ENCODE peak calls at places on chromosomes 16 and 17, in seven cellular contexts. T is germinal center, H is GM19239, Q is cardiac fibroblast, P is gastrocnemius medialis, A is iPS-NIHi11, L is A549. O is an unnamed sample.

GRCh38 chr17:1398028-1398427 is 2.0 kb downstream of the YWHAE start:
- DNase-seq in T (no peak), H (no peak), Q (peak), P (peak), A (no peak), L (no peak), O (no peak)

GRCh38 chr16:68676113-68676860 is 31.2 kb downstream of the CDH3 start:
- DNase-seq in T (no peak), H (no peak), Q (no peak), P (no peak), A (no peak), L (no peak), O (no peak)

GRCh38 chr17:76498886-76499667 is 2.1 kb downstream of the RHBDF2 start:
- DNase-seq in T (peak), H (peak), Q (no peak), P (peak), A (no peak), L (no peak), O (no peak)

GRCh38 chr17:56908061-56908542 is 5.7 kb downstream of the TRIM25 start:
- DNase-seq in T (peak), H (peak), Q (no peak), P (peak), A (no peak), L (peak), O (no peak)

GRCh38 chr16:11032922-11033291 is 88.5 kb downstream of the CLEC16A start:
- DNase-seq in T (no peak), H (no peak), Q (peak), P (peak), A (no peak), L (no peak), O (peak)

GRCh38 chr17:42846594-42847280 is 2.4 kb downstream of the AOC2 start:
- DNase-seq in T (no peak), H (no peak), Q (peak), P (no peak), A (no peak), L (peak), O (no peak)

GRCh38 chr17:8192070-8192815 is 2.3 kb upstream of the BORCS6 start:
- DNase-seq in T (peak), H (no peak), Q (peak), P (peak), A (peak), L (peak), O (peak)

GRCh38 chr16:22206847-22207714 is 1.0 kb downstream of the EEF2K start:
- DNase-seq in T (peak), H (no peak), Q (peak), P (peak), A (peak), L (peak), O (peak)

GRCh38 chr16:3879887-3880564 is 487 bp downstream of the CREBBP start:
- DNase-seq in T (peak), H (peak), Q (peak), P (peak), A (peak), L (peak), O (peak)

GRCh38 chr17:2853111-2853721 is 57.0 kb downstream of the RAP1GAP2 start:
- DNase-seq in T (no peak), H (no peak), Q (peak), P (peak), A (peak), L (peak), O (no peak)

GRCh38 chr16:35319536-35320192 is 1860.3 kb downstream of the TP53TG3F start:
- DNase-seq in T (no peak), H (no peak), Q (no peak), P (no peak), A (no peak), L (no peak), O (no peak)

GRCh38 chr17:47254403-47254943 is 846 bp downstream of the ITGB3 start:
- DNase-seq in T (no peak), H (no peak), Q (no peak), P (no peak), A (no peak), L (no peak), O (no peak)

GRCh38 chr17:67528751-67529436 is 151.8 kb downstream of the PITPNC1 start:
- DNase-seq in T (no peak), H (no peak), Q (peak), P (peak), A (peak), L (peak), O (no peak)

GRCh38 chr17:2303278-2304188 is at the start of the genes SMG6 and SRR:
- DNase-seq in T (peak), H (peak), Q (peak), P (peak), A (peak), L (peak), O (peak)

O was measured in A673.